ENCODE peak calls at places on chromosomes 2 and 18, in five cellular contexts. One of them, this sample, is unnamed.
A peak's percentile ranks its signal among the peaks of the same experiment; 100 is the strongest.

GRCh38 chr2:112580084-112580483 is 4.3 kb upstream of the CHCHD5 start:
- DNase-seq in fibroblast of lung: no peak
- DNase-seq in GM23248: no peak
- DNase-seq in astrocyte: no peak
- DNase-seq in Peyer's patch: no peak
- DNase-seq in this sample: no peak

GRCh38 chr2:222797308-222797707 is 63.5 kb upstream of the ACSL3 start:
- DNase-seq in fibroblast of lung: peak; percentile 60
- DNase-seq in GM23248: peak; percentile 61
- DNase-seq in astrocyte: peak; percentile 52
- DNase-seq in Peyer's patch: no peak
- DNase-seq in this sample: no peak

GRCh38 chr2:62407838-62408589 is 98.0 kb downstream of the TMEM17 start:
- DNase-seq in fibroblast of lung: no peak
- DNase-seq in GM23248: no peak
- DNase-seq in astrocyte: no peak
- DNase-seq in Peyer's patch: no peak
- DNase-seq in this sample: no peak

GRCh38 chr2:145653553-145653952 is 1133.6 kb upstream of the ZEB2 start:
- DNase-seq in fibroblast of lung: peak; percentile 12
- DNase-seq in GM23248: peak; percentile 50
- DNase-seq in astrocyte: no peak
- DNase-seq in Peyer's patch: no peak
- DNase-seq in this sample: no peak

GRCh38 chr18:63002803-63003445 is 287.6 kb downstream of the PHLPP1 start:
- DNase-seq in fibroblast of lung: peak; percentile 3
- DNase-seq in GM23248: no peak
- DNase-seq in astrocyte: no peak
- DNase-seq in Peyer's patch: no peak
- DNase-seq in this sample: no peak

GRCh38 chr2:134261398-134262131 is 7.7 kb downstream of the MGAT5 start:
- DNase-seq in fibroblast of lung: no peak
- DNase-seq in GM23248: peak; percentile 17
- DNase-seq in astrocyte: no peak
- DNase-seq in Peyer's patch: no peak
- DNase-seq in this sample: no peak

GRCh38 chr2:163692611-163693482 is 43.0 kb downstream of the FIGN start:
- DNase-seq in fibroblast of lung: peak; percentile 36
- DNase-seq in GM23248: peak; percentile 27
- DNase-seq in astrocyte: no peak
- DNase-seq in Peyer's patch: no peak
- DNase-seq in this sample: no peak

GRCh38 chr2:191376981-191377629 is 131.9 kb downstream of the MYO1B start:
- DNase-seq in fibroblast of lung: peak; percentile 97
- DNase-seq in GM23248: peak; percentile 96
- DNase-seq in astrocyte: peak; percentile 95
- DNase-seq in Peyer's patch: peak; percentile 60
- DNase-seq in this sample: peak; percentile 91

GRCh38 chr2:71939588-71940535 is 207.8 kb downstream of the CYP26B1 start:
- DNase-seq in fibroblast of lung: no peak
- DNase-seq in GM23248: no peak
- DNase-seq in astrocyte: no peak
- DNase-seq in Peyer's patch: no peak
- DNase-seq in this sample: peak; percentile 60

GRCh38 chr18:8890957-8891464 is 185.7 kb downstream of the MTCL1 start:
- DNase-seq in fibroblast of lung: peak; percentile 99
- DNase-seq in GM23248: peak; percentile 97
- DNase-seq in astrocyte: peak; percentile 98
- DNase-seq in Peyer's patch: no peak
- DNase-seq in this sample: peak; percentile 71

GRCh38 chr2:47653909-47654789 is 128.8 kb upstream of the MSH6 start:
- DNase-seq in fibroblast of lung: peak; percentile 25
- DNase-seq in GM23248: no peak
- DNase-seq in astrocyte: no peak
- DNase-seq in Peyer's patch: no peak
- DNase-seq in this sample: no peak

GRCh38 chr2:79985571-79985970 is 319.0 kb downstream of the LRRTM1 start:
- DNase-seq in fibroblast of lung: no peak
- DNase-seq in GM23248: no peak
- DNase-seq in astrocyte: no peak
- DNase-seq in Peyer's patch: no peak
- DNase-seq in this sample: no peak

GRCh38 chr2:143833258-143833657 is 686.7 kb downstream of the ZEB2 start:
- DNase-seq in fibroblast of lung: no peak
- DNase-seq in GM23248: no peak
- DNase-seq in astrocyte: no peak
- DNase-seq in Peyer's patch: no peak
- DNase-seq in this sample: no peak

GRCh38 chr2:85390941-85391669 is 19.1 kb downstream of the CAPG start:
- DNase-seq in fibroblast of lung: peak; percentile 16
- DNase-seq in GM23248: peak; percentile 64
- DNase-seq in astrocyte: no peak
- DNase-seq in Peyer's patch: peak; percentile 82
- DNase-seq in this sample: peak; percentile 47

GRCh38 chr2:180607501-180608060 is 372.8 kb upstream of the UBE2E3 start:
- DNase-seq in fibroblast of lung: no peak
- DNase-seq in GM23248: no peak
- DNase-seq in astrocyte: no peak
- DNase-seq in Peyer's patch: no peak
- DNase-seq in this sample: no peak

GRCh38 chr2:172735646-172736418 is at the start of gene RAPGEF4:
- DNase-seq in fibroblast of lung: peak; percentile 14
- DNase-seq in GM23248: peak; percentile 49
- DNase-seq in astrocyte: no peak
- DNase-seq in Peyer's patch: no peak
- DNase-seq in this sample: peak; percentile 21

GRCh38 chr2:200742426-200742825 is 69.3 kb upstream of the BZW1 start:
- DNase-seq in fibroblast of lung: peak; percentile 59
- DNase-seq in GM23248: peak; percentile 62
- DNase-seq in astrocyte: peak; percentile 38
- DNase-seq in Peyer's patch: no peak
- DNase-seq in this sample: peak; percentile 76

GRCh38 chr2:180077295-180077906 is 70.3 kb upstream of the CWC22 start:
- DNase-seq in fibroblast of lung: peak; percentile 25
- DNase-seq in GM23248: peak; percentile 40
- DNase-seq in astrocyte: peak; percentile 18
- DNase-seq in Peyer's patch: no peak
- DNase-seq in this sample: no peak

GRCh38 chr2:27094353-27094984 is 7.9 kb downstream of the KHK start:
- DNase-seq in fibroblast of lung: no peak
- DNase-seq in GM23248: no peak
- DNase-seq in astrocyte: no peak
- DNase-seq in Peyer's patch: no peak
- DNase-seq in this sample: no peak

GRCh38 chr18:76490701-76491171 is 4.3 kb downstream of the ZNF516 start:
- DNase-seq in fibroblast of lung: peak; percentile 30
- DNase-seq in GM23248: peak; percentile 70
- DNase-seq in astrocyte: peak; percentile 10
- DNase-seq in Peyer's patch: peak; percentile 79
- DNase-seq in this sample: no peak

GRCh38 chr2:215136669-215137328 is 1.6 kb downstream of the ABCA12 start:
- DNase-seq in fibroblast of lung: peak; percentile 71
- DNase-seq in GM23248: peak; percentile 20
- DNase-seq in astrocyte: peak; percentile 67
- DNase-seq in Peyer's patch: no peak
- DNase-seq in this sample: no peak

GRCh38 chr2:164542584-164543021 is 78.7 kb downstream of the GRB14 start:
- DNase-seq in fibroblast of lung: peak; percentile 93
- DNase-seq in GM23248: peak; percentile 20
- DNase-seq in astrocyte: peak; percentile 92
- DNase-seq in Peyer's patch: no peak
- DNase-seq in this sample: peak; percentile 0

GRCh38 chr2:54015809-54016703 is 45.3 kb upstream of the PSME4 start:
- DNase-seq in fibroblast of lung: peak; percentile 86
- DNase-seq in GM23248: peak; percentile 93
- DNase-seq in astrocyte: peak; percentile 79
- DNase-seq in Peyer's patch: no peak
- DNase-seq in this sample: peak; percentile 59

GRCh38 chr2:225735844-225736243 is 336.3 kb downstream of the NYAP2 start:
- DNase-seq in fibroblast of lung: peak; percentile 91
- DNase-seq in GM23248: peak; percentile 87
- DNase-seq in astrocyte: peak; percentile 89
- DNase-seq in Peyer's patch: no peak
- DNase-seq in this sample: peak; percentile 43

GRCh38 chr2:148719941-148720436 is 75.4 kb downstream of the EPC2 start:
- DNase-seq in fibroblast of lung: no peak
- DNase-seq in GM23248: no peak
- DNase-seq in astrocyte: no peak
- DNase-seq in Peyer's patch: no peak
- DNase-seq in this sample: no peak

GRCh38 chr2:197107291-197108269 is 181.1 kb upstream of the PGAP1 start:
- DNase-seq in fibroblast of lung: peak; percentile 54
- DNase-seq in GM23248: peak; percentile 54
- DNase-seq in astrocyte: peak; percentile 58
- DNase-seq in Peyer's patch: no peak
- DNase-seq in this sample: peak; percentile 39

GRCh38 chr18:54193786-54194185 is 30.7 kb downstream of the MBD2 start:
- DNase-seq in fibroblast of lung: no peak
- DNase-seq in GM23248: no peak
- DNase-seq in astrocyte: no peak
- DNase-seq in Peyer's patch: no peak
- DNase-seq in this sample: no peak

GRCh38 chr2:130724455-130724854 is 4.4 kb upstream of the GPR148 start:
- DNase-seq in fibroblast of lung: no peak
- DNase-seq in GM23248: no peak
- DNase-seq in astrocyte: no peak
- DNase-seq in Peyer's patch: no peak
- DNase-seq in this sample: no peak

GRCh38 chr18:24369420-24369819 is 28.2 kb downstream of the OSBPL1A start:
- DNase-seq in fibroblast of lung: peak; percentile 54
- DNase-seq in GM23248: peak; percentile 3
- DNase-seq in astrocyte: peak; percentile 42
- DNase-seq in Peyer's patch: no peak
- DNase-seq in this sample: no peak

GRCh38 chr18:10145523-10145922 is 231.7 kb downstream of the VAPA start:
- DNase-seq in fibroblast of lung: no peak
- DNase-seq in GM23248: no peak
- DNase-seq in astrocyte: no peak
- DNase-seq in Peyer's patch: no peak
- DNase-seq in this sample: no peak

GRCh38 chr18:11661430-11661829 is 27.6 kb upstream of the GNAL start:
- DNase-seq in fibroblast of lung: no peak
- DNase-seq in GM23248: peak; percentile 31
- DNase-seq in astrocyte: no peak
- DNase-seq in Peyer's patch: no peak
- DNase-seq in this sample: no peak

GRCh38 chr2:118249531-118249930 is 161.3 kb downstream of the INSIG2 start:
- DNase-seq in fibroblast of lung: peak; percentile 77
- DNase-seq in GM23248: peak; percentile 70
- DNase-seq in astrocyte: peak; percentile 74
- DNase-seq in Peyer's patch: no peak
- DNase-seq in this sample: no peak

GRCh38 chr18:26624443-26624842 is 76.1 kb upstream of the KCTD1 start:
- DNase-seq in fibroblast of lung: no peak
- DNase-seq in GM23248: no peak
- DNase-seq in astrocyte: no peak
- DNase-seq in Peyer's patch: no peak
- DNase-seq in this sample: no peak

GRCh38 chr2:232501794-232502499 is 14.3 kb upstream of the ECEL1 start:
- DNase-seq in fibroblast of lung: no peak
- DNase-seq in GM23248: no peak
- DNase-seq in astrocyte: no peak
- DNase-seq in Peyer's patch: no peak
- DNase-seq in this sample: no peak
- H3K27me3 ChIP-seq in fibroblast of lung: peaks cover 21% of the 10 kb centered on the region
- H3K27me3 ChIP-seq in GM23248: peaks cover 48% of the 10 kb centered on the region
- H3K27me3 ChIP-seq in astrocyte: peaks cover 41% of the 10 kb centered on the region
- H3K27me3 ChIP-seq in Peyer's patch: no peaks in the 10 kb centered on the region
- H3K27me3 ChIP-seq in this sample: peaks cover 9% of the 10 kb centered on the region

DNA sequence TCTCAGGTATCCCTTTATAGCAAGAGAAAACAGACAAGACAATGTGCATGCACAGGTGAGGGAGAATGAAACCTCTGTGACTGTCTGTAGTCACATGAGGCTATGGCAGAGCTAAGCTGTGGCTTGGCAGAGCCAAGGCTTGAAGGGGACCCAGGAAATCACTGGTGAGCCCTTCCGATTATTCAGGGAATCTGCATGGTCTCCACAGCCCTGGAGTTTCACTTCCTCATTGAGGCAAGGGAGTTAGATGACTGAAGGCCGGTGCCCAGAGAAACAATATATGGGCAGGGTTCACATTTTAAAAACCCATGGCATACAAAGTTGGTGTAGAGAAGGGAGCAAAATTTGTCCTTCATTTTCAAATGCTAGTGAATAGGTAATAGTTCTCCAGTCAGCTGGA is 144.4 kb upstream of the REV1 start:
- DNase-seq in fibroblast of lung: no peak
- DNase-seq in GM23248: no peak
- DNase-seq in astrocyte: no peak
- DNase-seq in Peyer's patch: no peak
- DNase-seq in this sample: no peak
- H3K4me3 ChIP-seq in fibroblast of lung: no peak overlapping the region
- H3K4me3 ChIP-seq in GM23248: no peak overlapping the region
- H3K4me3 ChIP-seq in astrocyte: no peak overlapping the region
- H3K4me3 ChIP-seq in Peyer's patch: no peak overlapping the region
- H3K4me3 ChIP-seq in this sample: no peak overlapping the region

GRCh38 chr2:83705146-83705545 is 753.9 kb downstream of the SUCLG1 start:
- DNase-seq in fibroblast of lung: no peak
- DNase-seq in GM23248: no peak
- DNase-seq in astrocyte: no peak
- DNase-seq in Peyer's patch: no peak
- DNase-seq in this sample: no peak

DNA sequence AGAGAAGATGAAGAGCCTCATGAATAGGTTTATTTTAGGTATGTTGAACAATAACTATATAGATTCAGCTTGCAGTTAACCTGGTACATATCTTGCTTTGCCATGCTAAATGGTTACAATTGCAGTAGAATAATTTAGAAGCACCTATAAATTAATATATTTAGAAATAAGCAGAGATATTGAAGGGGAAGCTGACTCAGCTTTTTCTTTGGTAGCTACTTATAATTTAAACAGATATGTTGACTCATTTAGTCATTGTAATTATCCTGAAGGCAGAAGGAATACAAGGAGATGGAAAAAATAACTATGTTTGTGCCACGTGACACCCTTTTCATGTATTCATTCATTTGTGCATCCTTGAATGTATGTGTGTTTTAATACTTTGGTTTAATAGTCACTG is 755.5 kb downstream of the SUCLG1 start:
- DNase-seq in fibroblast of lung: no peak
- DNase-seq in GM23248: no peak
- DNase-seq in astrocyte: no peak
- DNase-seq in Peyer's patch: no peak
- DNase-seq in this sample: no peak
- H3K9me3 ChIP-seq in fibroblast of lung: no peaks in the 10 kb centered on the region
- H3K9me3 ChIP-seq in GM23248: no peaks in the 10 kb centered on the region
- H3K9me3 ChIP-seq in astrocyte: no peaks in the 10 kb centered on the region
- H3K9me3 ChIP-seq in Peyer's patch: no peaks in the 10 kb centered on the region
- H3K9me3 ChIP-seq in this sample: no peaks in the 10 kb centered on the region

DNA sequence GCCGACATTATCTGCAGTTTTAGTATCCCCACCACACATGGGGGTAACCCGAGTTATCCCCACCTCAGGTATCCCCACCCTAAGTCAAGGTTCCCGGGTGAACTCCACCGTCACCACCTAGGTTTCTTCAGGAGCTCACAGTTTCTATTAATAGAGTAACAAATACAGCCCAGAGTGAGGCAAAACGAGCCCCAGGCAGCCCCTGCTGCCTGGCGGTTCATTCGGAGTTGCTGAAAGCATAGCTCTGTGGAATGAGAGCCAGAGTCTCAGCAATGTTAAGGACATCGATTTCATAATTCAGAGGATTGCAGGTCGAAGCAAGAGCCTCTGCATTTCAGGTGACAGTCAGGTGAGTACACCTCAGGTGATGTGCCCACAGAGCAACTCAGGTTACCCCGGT is 10.7 kb downstream of the SATB2 start:
- DNase-seq in fibroblast of lung: no peak
- DNase-seq in GM23248: no peak
- DNase-seq in astrocyte: no peak
- DNase-seq in Peyer's patch: no peak
- DNase-seq in this sample: no peak
- H3K27me3 ChIP-seq in fibroblast of lung: no peaks in the 10 kb centered on the region
- H3K27me3 ChIP-seq in GM23248: no peaks in the 10 kb centered on the region
- H3K27me3 ChIP-seq in astrocyte: no peaks in the 10 kb centered on the region
- H3K27me3 ChIP-seq in Peyer's patch: no peaks in the 10 kb centered on the region
- H3K27me3 ChIP-seq in this sample: no peaks in the 10 kb centered on the region

This sample was measured in MG63.